ENCODE peak calls at places on chromosome 10, in seven cellular contexts. One of them, this sample, is unnamed. For H3K4me1, the result is how much of the 10 kb centered on the place peaks cover.

GRCh38 chr10:60335708-60336107 is 54.0 kb downstream of the ANK3 start:
- DNase-seq in hepatocyte: no peak
- DNase-seq in right cardiac atrium: no peak
- DNase-seq in fibroblast of lung: no peak
- DNase-seq in A549: peak
- DNase-seq in PC-9: no peak
- DNase-seq in CD8-positive, alpha-beta memory T cell: no peak
- DNase-seq in this sample: no peak

GRCh38 chr10:33237736-33238624 is 96.5 kb downstream of the NRP1 start:
- DNase-seq in right cardiac atrium: no peak
- DNase-seq in A549: peak
- DNase-seq in hepatocyte: peak
- DNase-seq in fibroblast of lung: peak
- DNase-seq in CD8-positive, alpha-beta memory T cell: no peak
- DNase-seq in PC-9: peak
- DNase-seq in this sample: no peak

GRCh38 chr10:63415635-63416244 is 50.0 kb downstream of the JMJD1C start:
- DNase-seq in CD8-positive, alpha-beta memory T cell: no peak
- DNase-seq in fibroblast of lung: no peak
- DNase-seq in A549: no peak
- DNase-seq in PC-9: no peak
- DNase-seq in right cardiac atrium: no peak
- DNase-seq in hepatocyte: no peak
- DNase-seq in this sample: no peak

GRCh38 chr10:118658762-118659161 is 63.3 kb upstream of the PRLHR start:
- DNase-seq in hepatocyte: no peak
- DNase-seq in right cardiac atrium: no peak
- DNase-seq in CD8-positive, alpha-beta memory T cell: no peak
- DNase-seq in A549: no peak
- DNase-seq in fibroblast of lung: no peak
- DNase-seq in PC-9: no peak
- DNase-seq in this sample: no peak

GRCh38 chr10:7891634-7892033 is 73.3 kb downstream of the TAF3 start:
- DNase-seq in hepatocyte: no peak
- DNase-seq in PC-9: no peak
- DNase-seq in CD8-positive, alpha-beta memory T cell: no peak
- DNase-seq in A549: no peak
- DNase-seq in fibroblast of lung: peak
- DNase-seq in right cardiac atrium: no peak
- DNase-seq in this sample: no peak

GRCh38 chr10:58457761-58458616 is 54.7 kb upstream of the BICC1 start:
- DNase-seq in PC-9: no peak
- DNase-seq in right cardiac atrium: peak
- DNase-seq in CD8-positive, alpha-beta memory T cell: no peak
- DNase-seq in A549: no peak
- DNase-seq in fibroblast of lung: peak
- DNase-seq in hepatocyte: no peak
- DNase-seq in this sample: peak

GRCh38 chr10:117462424-117462792 is 80.1 kb upstream of the EMX2 start:
- DNase-seq in fibroblast of lung: no peak
- DNase-seq in hepatocyte: peak
- DNase-seq in PC-9: no peak
- DNase-seq in right cardiac atrium: no peak
- DNase-seq in A549: no peak
- DNase-seq in CD8-positive, alpha-beta memory T cell: no peak
- DNase-seq in this sample: peak

GRCh38 chr10:29472268-29473086 is 162.3 kb downstream of the SVIL start:
- DNase-seq in fibroblast of lung: no peak
- DNase-seq in CD8-positive, alpha-beta memory T cell: no peak
- DNase-seq in right cardiac atrium: no peak
- DNase-seq in PC-9: no peak
- DNase-seq in A549: no peak
- DNase-seq in hepatocyte: no peak
- DNase-seq in this sample: no peak

GRCh38 chr10:36559412-36559811 is 566.0 kb upstream of the ANKRD30A start:
- DNase-seq in fibroblast of lung: no peak
- DNase-seq in CD8-positive, alpha-beta memory T cell: no peak
- DNase-seq in hepatocyte: no peak
- DNase-seq in A549: no peak
- DNase-seq in right cardiac atrium: no peak
- DNase-seq in PC-9: no peak
- DNase-seq in this sample: no peak

GRCh38 chr10:119452396-119452795 is 90.1 kb downstream of the RGS10 start:
- DNase-seq in hepatocyte: no peak
- DNase-seq in PC-9: no peak
- DNase-seq in A549: no peak
- DNase-seq in CD8-positive, alpha-beta memory T cell: no peak
- DNase-seq in right cardiac atrium: no peak
- DNase-seq in fibroblast of lung: no peak
- DNase-seq in this sample: no peak

GRCh38 chr10:97771913-97772823 is at the start of gene SFRP5:
- DNase-seq in fibroblast of lung: no peak
- DNase-seq in CD8-positive, alpha-beta memory T cell: no peak
- DNase-seq in PC-9: no peak
- DNase-seq in right cardiac atrium: peak
- DNase-seq in A549: no peak
- DNase-seq in hepatocyte: no peak
- DNase-seq in this sample: peak

GRCh38 chr10:42755028-42755451 is 27.6 kb upstream of the BMS1 start:
- DNase-seq in hepatocyte: peak
- DNase-seq in fibroblast of lung: no peak
- DNase-seq in A549: no peak
- DNase-seq in PC-9: no peak
- DNase-seq in CD8-positive, alpha-beta memory T cell: no peak
- DNase-seq in right cardiac atrium: peak
- DNase-seq in this sample: peak

GRCh38 chr10:23994459-23995046 is 214.4 kb upstream of the KIAA1217 start:
- DNase-seq in A549: peak
- DNase-seq in PC-9: peak
- DNase-seq in CD8-positive, alpha-beta memory T cell: no peak
- DNase-seq in right cardiac atrium: no peak
- DNase-seq in fibroblast of lung: peak
- DNase-seq in hepatocyte: peak
- DNase-seq in this sample: peak

GRCh38 chr10:126972622-126973414 is 67.6 kb downstream of the DOCK1 start:
- DNase-seq in A549: peak
- DNase-seq in fibroblast of lung: peak
- DNase-seq in right cardiac atrium: no peak
- DNase-seq in PC-9: no peak
- DNase-seq in hepatocyte: peak
- DNase-seq in CD8-positive, alpha-beta memory T cell: no peak
- DNase-seq in this sample: no peak

GRCh38 chr10:23293145-23293724 is 51.4 kb downstream of the C10orf67 start:
- DNase-seq in hepatocyte: peak
- DNase-seq in PC-9: no peak
- DNase-seq in right cardiac atrium: no peak
- DNase-seq in fibroblast of lung: peak
- DNase-seq in A549: peak
- DNase-seq in CD8-positive, alpha-beta memory T cell: peak
- DNase-seq in this sample: peak

GRCh38 chr10:21989453-21990154 is 13.9 kb downstream of the DNAJC1 start:
- DNase-seq in PC-9: peak
- DNase-seq in right cardiac atrium: peak
- DNase-seq in A549: peak
- DNase-seq in fibroblast of lung: peak
- DNase-seq in hepatocyte: peak
- DNase-seq in CD8-positive, alpha-beta memory T cell: peak
- DNase-seq in this sample: peak

GRCh38 chr10:78401882-78402367 is 368.3 kb downstream of the RPS24 start:
- DNase-seq in CD8-positive, alpha-beta memory T cell: no peak
- DNase-seq in PC-9: no peak
- DNase-seq in fibroblast of lung: peak
- DNase-seq in right cardiac atrium: peak
- DNase-seq in hepatocyte: peak
- DNase-seq in A549: no peak
- DNase-seq in this sample: peak

GRCh38 chr10:120460776-120461175 is 3.7 kb downstream of the PLPP4 start:
- DNase-seq in PC-9: no peak
- DNase-seq in hepatocyte: peak
- DNase-seq in right cardiac atrium: no peak
- DNase-seq in fibroblast of lung: no peak
- DNase-seq in CD8-positive, alpha-beta memory T cell: no peak
- DNase-seq in A549: no peak
- DNase-seq in this sample: peak

GRCh38 chr10:124298891-124299290 is 119.8 kb downstream of the OAT start:
- DNase-seq in hepatocyte: no peak
- DNase-seq in PC-9: no peak
- DNase-seq in A549: no peak
- DNase-seq in fibroblast of lung: no peak
- DNase-seq in CD8-positive, alpha-beta memory T cell: no peak
- DNase-seq in right cardiac atrium: peak
- DNase-seq in this sample: no peak

GRCh38 chr10:69696073-69696731 is 66.2 kb downstream of the FAM241B start:
- DNase-seq in fibroblast of lung: peak
- DNase-seq in CD8-positive, alpha-beta memory T cell: no peak
- DNase-seq in hepatocyte: peak
- DNase-seq in A549: peak
- DNase-seq in PC-9: peak
- DNase-seq in right cardiac atrium: no peak
- DNase-seq in this sample: peak

GRCh38 chr10:86365346-86366032 is 1.1 kb downstream of the GRID1 start:
- DNase-seq in hepatocyte: no peak
- DNase-seq in PC-9: no peak
- DNase-seq in right cardiac atrium: peak
- DNase-seq in CD8-positive, alpha-beta memory T cell: no peak
- DNase-seq in A549: no peak
- DNase-seq in fibroblast of lung: no peak
- DNase-seq in this sample: no peak

GRCh38 chr10:126198681-126199080 is 189.6 kb downstream of the ADAM12 start:
- DNase-seq in fibroblast of lung: no peak
- DNase-seq in A549: no peak
- DNase-seq in PC-9: no peak
- DNase-seq in CD8-positive, alpha-beta memory T cell: no peak
- DNase-seq in hepatocyte: no peak
- DNase-seq in right cardiac atrium: no peak
- DNase-seq in this sample: no peak

GRCh38 chr10:95217476-95217875 is 23.4 kb downstream of the ACSM6 start:
- DNase-seq in A549: no peak
- DNase-seq in hepatocyte: no peak
- DNase-seq in fibroblast of lung: no peak
- DNase-seq in CD8-positive, alpha-beta memory T cell: no peak
- DNase-seq in PC-9: no peak
- DNase-seq in right cardiac atrium: no peak
- DNase-seq in this sample: no peak

GRCh38 chr10:58028597-58029366 is 238.9 kb downstream of the IPMK start:
- DNase-seq in right cardiac atrium: no peak
- DNase-seq in hepatocyte: no peak
- DNase-seq in A549: peak
- DNase-seq in fibroblast of lung: peak
- DNase-seq in PC-9: no peak
- DNase-seq in CD8-positive, alpha-beta memory T cell: no peak
- DNase-seq in this sample: no peak

GRCh38 chr10:43076311-43076875 is 476 bp upstream of the RET start:
- DNase-seq in A549: peak
- DNase-seq in PC-9: no peak
- DNase-seq in right cardiac atrium: peak
- DNase-seq in CD8-positive, alpha-beta memory T cell: no peak
- DNase-seq in fibroblast of lung: no peak
- DNase-seq in hepatocyte: no peak
- DNase-seq in this sample: no peak

GRCh38 chr10:88980247-88980646 is 10.4 kb upstream of the FAS start:
- DNase-seq in CD8-positive, alpha-beta memory T cell: no peak
- DNase-seq in A549: no peak
- DNase-seq in PC-9: no peak
- DNase-seq in fibroblast of lung: no peak
- DNase-seq in hepatocyte: no peak
- DNase-seq in right cardiac atrium: no peak
- DNase-seq in this sample: no peak

GRCh38 chr10:88978463-88978862 is 12.1 kb upstream of the FAS start:
- DNase-seq in fibroblast of lung: no peak
- DNase-seq in A549: no peak
- DNase-seq in hepatocyte: no peak
- DNase-seq in right cardiac atrium: no peak
- DNase-seq in PC-9: no peak
- DNase-seq in CD8-positive, alpha-beta memory T cell: no peak
- DNase-seq in this sample: no peak

GRCh38 chr10:88979603-88980002 is 11.0 kb upstream of the FAS start:
- DNase-seq in hepatocyte: no peak
- DNase-seq in PC-9: no peak
- DNase-seq in CD8-positive, alpha-beta memory T cell: no peak
- DNase-seq in A549: no peak
- DNase-seq in right cardiac atrium: no peak
- DNase-seq in fibroblast of lung: no peak
- DNase-seq in this sample: no peak

GRCh38 chr10:88980836-88981235 is 9.8 kb upstream of the FAS start:
- DNase-seq in A549: no peak
- DNase-seq in right cardiac atrium: no peak
- DNase-seq in hepatocyte: no peak
- DNase-seq in PC-9: no peak
- DNase-seq in CD8-positive, alpha-beta memory T cell: no peak
- DNase-seq in fibroblast of lung: no peak
- DNase-seq in this sample: no peak

GRCh38 chr10:88979153-88979562 is 11.4 kb upstream of the FAS start:
- DNase-seq in PC-9: no peak
- DNase-seq in fibroblast of lung: peak
- DNase-seq in A549: no peak
- DNase-seq in CD8-positive, alpha-beta memory T cell: no peak
- DNase-seq in hepatocyte: peak
- DNase-seq in right cardiac atrium: peak
- DNase-seq in this sample: no peak
- H3K4me1 ChIP-seq in PC-9: under half
- H3K4me1 ChIP-seq in fibroblast of lung: under half
- H3K4me1 ChIP-seq in A549: under half
- H3K4me1 ChIP-seq in CD8-positive, alpha-beta memory T cell: under half
- H3K4me1 ChIP-seq in hepatocyte: under half
- H3K4me1 ChIP-seq in right cardiac atrium: under half
- H3K4me1 ChIP-seq in this sample: under half

GRCh38 chr10:102283488-102283887 is 38.2 kb downstream of the GBF1 start:
- DNase-seq in hepatocyte: no peak
- DNase-seq in PC-9: no peak
- DNase-seq in CD8-positive, alpha-beta memory T cell: no peak
- DNase-seq in right cardiac atrium: no peak
- DNase-seq in fibroblast of lung: no peak
- DNase-seq in A549: no peak
- DNase-seq in this sample: no peak
- H3K4me1 ChIP-seq in hepatocyte: under half
- H3K4me1 ChIP-seq in PC-9: under half
- H3K4me1 ChIP-seq in CD8-positive, alpha-beta memory T cell: under half
- H3K4me1 ChIP-seq in right cardiac atrium: under half
- H3K4me1 ChIP-seq in fibroblast of lung: under half
- H3K4me1 ChIP-seq in A549: under half
- H3K4me1 ChIP-seq in this sample: half or more

GRCh38 chr10:100968839-100969174 is 497 bp upstream of the SEMA4G start:
- DNase-seq in hepatocyte: no peak
- DNase-seq in CD8-positive, alpha-beta memory T cell: no peak
- DNase-seq in right cardiac atrium: no peak
- DNase-seq in PC-9: no peak
- DNase-seq in fibroblast of lung: no peak
- DNase-seq in A549: no peak
- DNase-seq in this sample: no peak
- H3K4me1 ChIP-seq in hepatocyte: under half
- H3K4me1 ChIP-seq in CD8-positive, alpha-beta memory T cell: under half
- H3K4me1 ChIP-seq in right cardiac atrium: under half
- H3K4me1 ChIP-seq in PC-9: under half
- H3K4me1 ChIP-seq in fibroblast of lung: under half
- H3K4me1 ChIP-seq in A549: under half
- H3K4me1 ChIP-seq in this sample: under half

DNA sequence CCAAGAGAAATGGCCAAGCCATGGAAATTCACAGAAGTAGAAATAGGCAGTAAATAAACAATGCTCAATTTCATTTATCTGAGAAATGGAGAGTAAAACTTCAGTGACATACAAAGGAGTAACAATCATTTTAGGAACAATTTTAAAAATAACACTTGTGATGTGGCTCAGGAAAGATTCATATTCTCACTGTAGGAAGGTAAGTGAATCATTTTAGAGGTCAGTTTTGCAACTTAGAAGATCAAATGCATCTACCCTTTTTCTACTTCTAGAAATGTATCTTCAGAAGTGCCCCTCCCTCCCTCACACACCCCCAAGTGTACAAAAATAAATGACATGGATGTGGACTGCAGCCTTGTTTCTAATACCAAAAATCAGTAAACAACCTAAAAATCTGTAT is 78.3 kb downstream of the ALOX5 start:
- DNase-seq in right cardiac atrium: no peak
- DNase-seq in A549: no peak
- DNase-seq in CD8-positive, alpha-beta memory T cell: no peak
- DNase-seq in PC-9: no peak
- DNase-seq in hepatocyte: no peak
- DNase-seq in fibroblast of lung: no peak
- DNase-seq in this sample: no peak
- H3K4me1 ChIP-seq in right cardiac atrium: under half
- H3K4me1 ChIP-seq in A549: under half
- H3K4me1 ChIP-seq in CD8-positive, alpha-beta memory T cell: under half
- H3K4me1 ChIP-seq in PC-9: under half
- H3K4me1 ChIP-seq in hepatocyte: under half
- H3K4me1 ChIP-seq in fibroblast of lung: under half
- H3K4me1 ChIP-seq in this sample: under half

This sample was measured in cardiac muscle cell.